ENCODE peak calls at places on chromosomes 3 and 15, in four cellular contexts. One of them, this sample, is unnamed.

GRCh38 chr3:60298141-60298540 is 953.1 kb downstream of the FHIT start:
- DNase-seq in right atrium auricular region: no peak
- DNase-seq in HFFc6: no peak
- DNase-seq in astrocyte of the spinal cord: no peak
- DNase-seq in this sample: no peak

GRCh38 chr15:87916208-87916607 is 340.3 kb downstream of the NTRK3 start:
- DNase-seq in astrocyte of the spinal cord: no peak
- DNase-seq in right atrium auricular region: no peak
- DNase-seq in HFFc6: no peak
- DNase-seq in this sample: no peak

GRCh38 chr3:188233320-188233719 is 79.4 kb downstream of the LPP start:
- DNase-seq in right atrium auricular region: no peak
- DNase-seq in HFFc6: peak; percentile 42
- DNase-seq in astrocyte of the spinal cord: peak; percentile 61
- DNase-seq in this sample: no peak

GRCh38 chr15:101054991-101055390 is 135.8 kb downstream of the LRRK1 start:
- DNase-seq in astrocyte of the spinal cord: no peak
- DNase-seq in right atrium auricular region: peak; percentile 48
- DNase-seq in HFFc6: no peak
- DNase-seq in this sample: no peak

GRCh38 chr3:31687020-31687802 is 154.5 kb downstream of the STT3B start:
- DNase-seq in right atrium auricular region: no peak
- DNase-seq in HFFc6: no peak
- DNase-seq in astrocyte of the spinal cord: no peak
- DNase-seq in this sample: no peak

GRCh38 chr3:189813652-189814245 is 182.6 kb downstream of the TP63 start:
- DNase-seq in right atrium auricular region: no peak
- DNase-seq in astrocyte of the spinal cord: no peak
- DNase-seq in HFFc6: no peak
- DNase-seq in this sample: peak; percentile 70

GRCh38 chr15:65578904-65579728 is 31.8 kb downstream of the INTS14 start:
- DNase-seq in right atrium auricular region: no peak
- DNase-seq in astrocyte of the spinal cord: peak; percentile 17
- DNase-seq in HFFc6: no peak
- DNase-seq in this sample: no peak

GRCh38 chr3:133136114-133137041 is 98.2 kb downstream of the TMEM108 start:
- DNase-seq in astrocyte of the spinal cord: peak; percentile 52
- DNase-seq in HFFc6: no peak
- DNase-seq in right atrium auricular region: no peak
- DNase-seq in this sample: no peak

GRCh38 chr15:98881526-98882517 is 125.8 kb downstream of the PGPEP1L start:
- DNase-seq in HFFc6: peak; percentile 56
- DNase-seq in astrocyte of the spinal cord: peak; percentile 64
- DNase-seq in right atrium auricular region: no peak
- DNase-seq in this sample: no peak

GRCh38 chr15:41258706-41259471 is 27.8 kb downstream of the CHP1 start:
- DNase-seq in astrocyte of the spinal cord: peak; percentile 23
- DNase-seq in HFFc6: no peak
- DNase-seq in right atrium auricular region: no peak
- DNase-seq in this sample: no peak

GRCh38 chr3:100993309-100993708 is at the start of gene ABI3BP:
- DNase-seq in astrocyte of the spinal cord: peak; percentile 81
- DNase-seq in HFFc6: peak; percentile 79
- DNase-seq in right atrium auricular region: peak; percentile 84
- DNase-seq in this sample: peak; percentile 73

GRCh38 chr3:154540950-154541604 is 111.1 kb upstream of the GPR149 start:
- DNase-seq in HFFc6: no peak
- DNase-seq in right atrium auricular region: no peak
- DNase-seq in astrocyte of the spinal cord: no peak
- DNase-seq in this sample: no peak

GRCh38 chr3:133097214-133097613 is 59.0 kb downstream of the TMEM108 start:
- DNase-seq in HFFc6: no peak
- DNase-seq in right atrium auricular region: no peak
- DNase-seq in astrocyte of the spinal cord: peak; percentile 89
- DNase-seq in this sample: no peak

GRCh38 chr15:59691194-59691805 is 2.2 kb upstream of the BNIP2 start:
- DNase-seq in HFFc6: peak; percentile 34
- DNase-seq in right atrium auricular region: no peak
- DNase-seq in astrocyte of the spinal cord: peak; percentile 62
- DNase-seq in this sample: no peak

GRCh38 chr3:20056727-20057611 is 16.7 kb downstream of the KAT2B start:
- DNase-seq in HFFc6: peak; percentile 89
- DNase-seq in astrocyte of the spinal cord: peak; percentile 52
- DNase-seq in right atrium auricular region: no peak
- DNase-seq in this sample: no peak

GRCh38 chr3:100029052-100029451 is 85.2 kb downstream of the FILIP1L start:
- DNase-seq in astrocyte of the spinal cord: no peak
- DNase-seq in right atrium auricular region: no peak
- DNase-seq in HFFc6: no peak
- DNase-seq in this sample: no peak

GRCh38 chr3:154120903-154121235 is 321 bp upstream of the ARHGEF26 start:
- DNase-seq in right atrium auricular region: no peak
- DNase-seq in HFFc6: no peak
- DNase-seq in astrocyte of the spinal cord: no peak
- DNase-seq in this sample: no peak

GRCh38 chr15:65409284-65409631 is 13.5 kb downstream of the IGDCC4 start:
- DNase-seq in right atrium auricular region: no peak
- DNase-seq in HFFc6: peak; percentile 85
- DNase-seq in astrocyte of the spinal cord: peak; percentile 99
- DNase-seq in this sample: no peak

GRCh38 chr15:47820780-47821319 is 103.5 kb downstream of the SEMA6D start:
- DNase-seq in HFFc6: no peak
- DNase-seq in right atrium auricular region: no peak
- DNase-seq in astrocyte of the spinal cord: peak; percentile 81
- DNase-seq in this sample: no peak

GRCh38 chr15:94671845-94672524 is 440.6 kb downstream of the MCTP2 start:
- DNase-seq in astrocyte of the spinal cord: peak; percentile 62
- DNase-seq in HFFc6: no peak
- DNase-seq in right atrium auricular region: no peak
- DNase-seq in this sample: no peak

GRCh38 chr3:66450389-66451022 is 50.3 kb downstream of the LRIG1 start:
- DNase-seq in HFFc6: peak; percentile 45
- DNase-seq in astrocyte of the spinal cord: peak; percentile 85
- DNase-seq in right atrium auricular region: no peak
- DNase-seq in this sample: peak; percentile 49

GRCh38 chr3:40387001-40387894 is at the start of gene ENTPD3:
- DNase-seq in HFFc6: no peak
- DNase-seq in right atrium auricular region: no peak
- DNase-seq in astrocyte of the spinal cord: no peak
- DNase-seq in this sample: no peak

GRCh38 chr15:55084673-55085072 is 112.1 kb downstream of the RSL24D1 start:
- DNase-seq in right atrium auricular region: no peak
- DNase-seq in astrocyte of the spinal cord: no peak
- DNase-seq in HFFc6: no peak
- DNase-seq in this sample: no peak

GRCh38 chr3:143002083-143002712 is 828 bp downstream of the U2SURP start:
- DNase-seq in right atrium auricular region: no peak
- DNase-seq in astrocyte of the spinal cord: peak; percentile 27
- DNase-seq in HFFc6: peak; percentile 10
- DNase-seq in this sample: no peak

GRCh38 chr3:18393906-18394305 is 31.2 kb downstream of the SATB1 start:
- DNase-seq in right atrium auricular region: no peak
- DNase-seq in HFFc6: no peak
- DNase-seq in astrocyte of the spinal cord: peak; percentile 33
- DNase-seq in this sample: no peak